ENCODE peak calls at places on chromosomes 2 and 18, in ten cellular contexts. One of them, this sample, is unnamed.

GRCh38 chr2:49021170-49021743 is 133.1 kb downstream of the FSHR start:
- DNase-seq in NCI-H2029: no peak
- DNase-seq in Daoy: no peak
- DNase-seq in testis: no peak
- DNase-seq in naive B cell: no peak
- DNase-seq in breast epithelium: no peak
- DNase-seq in NCI-H2081: no peak
- DNase-seq in IMR-90: no peak
- DNase-seq in left lung: no peak
- DNase-seq in OCI-LY7: no peak
- DNase-seq in this sample: no peak

GRCh38 chr2:126979604-126980003 is 80.9 kb downstream of the TEX51 start:
- DNase-seq in Daoy: no peak
- DNase-seq in left lung: no peak
- DNase-seq in testis: no peak
- DNase-seq in OCI-LY7: no peak
- DNase-seq in IMR-90: no peak
- DNase-seq in NCI-H2081: no peak
- DNase-seq in naive B cell: no peak
- DNase-seq in breast epithelium: no peak
- DNase-seq in NCI-H2029: no peak
- DNase-seq in this sample: no peak

GRCh38 chr2:54673501-54673998 is 49.9 kb upstream of the EML6 start:
- DNase-seq in breast epithelium: peak; percentile 61
- DNase-seq in IMR-90: no peak
- DNase-seq in NCI-H2081: no peak
- DNase-seq in left lung: peak; percentile 87
- DNase-seq in testis: peak; percentile 86
- DNase-seq in NCI-H2029: no peak
- DNase-seq in OCI-LY7: no peak
- DNase-seq in Daoy: peak; percentile 62
- DNase-seq in naive B cell: no peak
- DNase-seq in this sample: peak; percentile 94

GRCh38 chr2:177031435-177032222 is 181.0 kb upstream of the HNRNPA3 start:
- DNase-seq in naive B cell: no peak
- DNase-seq in IMR-90: no peak
- DNase-seq in breast epithelium: no peak
- DNase-seq in testis: no peak
- DNase-seq in NCI-H2029: no peak
- DNase-seq in NCI-H2081: peak; percentile 39
- DNase-seq in Daoy: no peak
- DNase-seq in OCI-LY7: no peak
- DNase-seq in left lung: no peak
- DNase-seq in this sample: no peak

GRCh38 chr2:149538138-149538833 is 49.3 kb downstream of the MMADHC start:
- DNase-seq in breast epithelium: no peak
- DNase-seq in Daoy: peak; percentile 46
- DNase-seq in NCI-H2029: peak; percentile 26
- DNase-seq in naive B cell: no peak
- DNase-seq in NCI-H2081: no peak
- DNase-seq in OCI-LY7: no peak
- DNase-seq in left lung: no peak
- DNase-seq in IMR-90: no peak
- DNase-seq in testis: no peak
- DNase-seq in this sample: no peak

GRCh38 chr2:126787278-126787677 is 111.4 kb upstream of the TEX51 start:
- DNase-seq in Daoy: no peak
- DNase-seq in left lung: no peak
- DNase-seq in breast epithelium: no peak
- DNase-seq in NCI-H2081: no peak
- DNase-seq in naive B cell: no peak
- DNase-seq in NCI-H2029: no peak
- DNase-seq in OCI-LY7: no peak
- DNase-seq in IMR-90: no peak
- DNase-seq in testis: no peak
- DNase-seq in this sample: peak; percentile 20

GRCh38 chr2:128497461-128497860 is 178.8 kb upstream of the HS6ST1 start:
- DNase-seq in breast epithelium: no peak
- DNase-seq in left lung: no peak
- DNase-seq in NCI-H2081: no peak
- DNase-seq in IMR-90: no peak
- DNase-seq in Daoy: no peak
- DNase-seq in OCI-LY7: no peak
- DNase-seq in NCI-H2029: no peak
- DNase-seq in testis: peak; percentile 9
- DNase-seq in naive B cell: no peak
- DNase-seq in this sample: peak; percentile 25

GRCh38 chr2:69547984-69548715 is 95.4 kb downstream of the AAK1 start:
- DNase-seq in left lung: no peak
- DNase-seq in NCI-H2029: no peak
- DNase-seq in NCI-H2081: no peak
- DNase-seq in IMR-90: peak; percentile 16
- DNase-seq in testis: no peak
- DNase-seq in OCI-LY7: no peak
- DNase-seq in Daoy: no peak
- DNase-seq in naive B cell: no peak
- DNase-seq in breast epithelium: no peak
- DNase-seq in this sample: no peak

GRCh38 chr18:32036506-32037210 is 18.0 kb downstream of the RNF125 start:
- DNase-seq in Daoy: no peak
- DNase-seq in NCI-H2081: no peak
- DNase-seq in left lung: no peak
- DNase-seq in testis: no peak
- DNase-seq in naive B cell: no peak
- DNase-seq in OCI-LY7: no peak
- DNase-seq in IMR-90: no peak
- DNase-seq in breast epithelium: no peak
- DNase-seq in NCI-H2029: no peak
- DNase-seq in this sample: no peak

GRCh38 chr18:79630266-79631095 is 49.1 kb upstream of the CTDP1 start:
- DNase-seq in naive B cell: no peak
- DNase-seq in IMR-90: no peak
- DNase-seq in testis: peak; percentile 30
- DNase-seq in OCI-LY7: no peak
- DNase-seq in NCI-H2081: no peak
- DNase-seq in left lung: no peak
- DNase-seq in breast epithelium: no peak
- DNase-seq in Daoy: peak; percentile 28
- DNase-seq in NCI-H2029: no peak
- DNase-seq in this sample: peak; percentile 40